ENCODE peak calls at places on chromosome 19, in seven cellular contexts. One of them, this sample, is unnamed.

GRCh38 chr19:40141546-40141945 is 49.7 kb upstream of the MAP3K10 start:
- DNase-seq in HEK293T: no peak
- DNase-seq in GM23248: no peak
- DNase-seq in EL: no peak
- DNase-seq in C1 segment of cervical spinal cord: no peak
- DNase-seq in BE2C: no peak
- DNase-seq in AG20443: no peak
- DNase-seq in this sample: no peak

GRCh38 chr19:1433119-1434039 is 4.8 kb upstream of the RPS15 start:
- DNase-seq in EL: no peak
- DNase-seq in C1 segment of cervical spinal cord: no peak
- DNase-seq in AG20443: no peak
- DNase-seq in BE2C: no peak
- DNase-seq in GM23248: no peak
- DNase-seq in HEK293T: no peak
- DNase-seq in this sample: no peak

GRCh38 chr19:43726736-43727592 is 11.1 kb downstream of the IRGC start:
- DNase-seq in GM23248: peak
- DNase-seq in BE2C: no peak
- DNase-seq in C1 segment of cervical spinal cord: no peak
- DNase-seq in HEK293T: no peak
- DNase-seq in EL: no peak
- DNase-seq in AG20443: peak
- DNase-seq in this sample: no peak

GRCh38 chr19:1130801-1131717 is 27.3 kb downstream of the GPX4 start:
- DNase-seq in HEK293T: no peak
- DNase-seq in AG20443: peak
- DNase-seq in EL: peak
- DNase-seq in C1 segment of cervical spinal cord: no peak
- DNase-seq in GM23248: peak
- DNase-seq in BE2C: no peak
- DNase-seq in this sample: no peak

GRCh38 chr19:14395710-14396338 is 14.6 kb downstream of the ADGRE5 start:
- DNase-seq in BE2C: no peak
- DNase-seq in EL: no peak
- DNase-seq in C1 segment of cervical spinal cord: no peak
- DNase-seq in HEK293T: no peak
- DNase-seq in GM23248: no peak
- DNase-seq in AG20443: peak
- DNase-seq in this sample: no peak

GRCh38 chr19:45047188-45047797 is 8.4 kb downstream of the CLASRP start:
- DNase-seq in HEK293T: no peak
- DNase-seq in C1 segment of cervical spinal cord: no peak
- DNase-seq in EL: no peak
- DNase-seq in AG20443: no peak
- DNase-seq in BE2C: no peak
- DNase-seq in GM23248: no peak
- DNase-seq in this sample: no peak

GRCh38 chr19:33241091-33241529 is 15.5 kb upstream of the SLC7A10 start:
- DNase-seq in C1 segment of cervical spinal cord: no peak
- DNase-seq in AG20443: no peak
- DNase-seq in EL: no peak
- DNase-seq in BE2C: no peak
- DNase-seq in HEK293T: no peak
- DNase-seq in GM23248: no peak
- DNase-seq in this sample: no peak

GRCh38 chr19:30340724-30341595 is 31.2 kb upstream of the ZNF536 start:
- DNase-seq in C1 segment of cervical spinal cord: no peak
- DNase-seq in HEK293T: no peak
- DNase-seq in AG20443: peak
- DNase-seq in GM23248: peak
- DNase-seq in EL: no peak
- DNase-seq in BE2C: peak
- DNase-seq in this sample: no peak

GRCh38 chr19:56839665-56840451 is 668 bp downstream of the PEG3 start:
- DNase-seq in HEK293T: no peak
- DNase-seq in C1 segment of cervical spinal cord: peak
- DNase-seq in AG20443: no peak
- DNase-seq in BE2C: peak
- DNase-seq in EL: no peak
- DNase-seq in GM23248: no peak
- DNase-seq in this sample: no peak

GRCh38 chr19:54190942-54191670 is at the start of gene TSEN34:
- DNase-seq in GM23248: peak
- DNase-seq in BE2C: peak
- DNase-seq in AG20443: peak
- DNase-seq in HEK293T: peak
- DNase-seq in EL: peak
- DNase-seq in C1 segment of cervical spinal cord: peak
- DNase-seq in this sample: no peak

GRCh38 chr19:43777163-43777700 is 3.5 kb downstream of the KCNN4 start:
- DNase-seq in GM23248: peak
- DNase-seq in HEK293T: no peak
- DNase-seq in EL: peak
- DNase-seq in AG20443: no peak
- DNase-seq in C1 segment of cervical spinal cord: no peak
- DNase-seq in BE2C: no peak
- DNase-seq in this sample: peak

GRCh38 chr19:14480695-14481069 is 5.5 kb upstream of the PTGER1 start:
- DNase-seq in BE2C: no peak
- DNase-seq in C1 segment of cervical spinal cord: no peak
- DNase-seq in HEK293T: no peak
- DNase-seq in AG20443: no peak
- DNase-seq in GM23248: peak
- DNase-seq in EL: peak
- DNase-seq in this sample: no peak

GRCh38 chr19:43526884-43527859 is at the start of gene ETHE1:
- DNase-seq in AG20443: peak
- DNase-seq in BE2C: peak
- DNase-seq in HEK293T: peak
- DNase-seq in C1 segment of cervical spinal cord: peak
- DNase-seq in GM23248: peak
- DNase-seq in EL: peak
- DNase-seq in this sample: peak

GRCh38 chr19:50008532-50008931 is 16.6 kb downstream of the VRK3 start:
- DNase-seq in EL: no peak
- DNase-seq in BE2C: peak
- DNase-seq in AG20443: no peak
- DNase-seq in C1 segment of cervical spinal cord: no peak
- DNase-seq in HEK293T: peak
- DNase-seq in GM23248: peak
- DNase-seq in this sample: no peak

GRCh38 chr19:51531349-51532315 is at the start of gene SIGLEC6:
- DNase-seq in HEK293T: no peak
- DNase-seq in GM23248: no peak
- DNase-seq in BE2C: no peak
- DNase-seq in AG20443: no peak
- DNase-seq in C1 segment of cervical spinal cord: no peak
- DNase-seq in EL: no peak
- DNase-seq in this sample: no peak

GRCh38 chr19:33391631-33392249 is 18.2 kb downstream of the CEBPG start:
- DNase-seq in AG20443: no peak
- DNase-seq in GM23248: no peak
- DNase-seq in EL: no peak
- DNase-seq in BE2C: peak
- DNase-seq in HEK293T: no peak
- DNase-seq in C1 segment of cervical spinal cord: no peak
- DNase-seq in this sample: no peak

GRCh38 chr19:38658462-38659306 is 11.2 kb downstream of the ACTN4 start:
- DNase-seq in AG20443: peak
- DNase-seq in EL: peak
- DNase-seq in BE2C: no peak
- DNase-seq in C1 segment of cervical spinal cord: no peak
- DNase-seq in HEK293T: no peak
- DNase-seq in GM23248: peak
- DNase-seq in this sample: peak

GRCh38 chr19:1657632-1658445 is 5.4 kb upstream of the TCF3 start:
- DNase-seq in GM23248: no peak
- DNase-seq in EL: no peak
- DNase-seq in C1 segment of cervical spinal cord: no peak
- DNase-seq in BE2C: no peak
- DNase-seq in AG20443: no peak
- DNase-seq in HEK293T: no peak
- DNase-seq in this sample: no peak

GRCh38 chr19:48928164-48929005 is 5.1 kb upstream of the DHDH start:
- DNase-seq in BE2C: no peak
- DNase-seq in HEK293T: no peak
- DNase-seq in AG20443: no peak
- DNase-seq in EL: no peak
- DNase-seq in GM23248: no peak
- DNase-seq in C1 segment of cervical spinal cord: no peak
- DNase-seq in this sample: no peak

GRCh38 chr19:4455742-4456565 is 1.6 kb downstream of the UBXN6 start:
- DNase-seq in C1 segment of cervical spinal cord: no peak
- DNase-seq in BE2C: peak
- DNase-seq in GM23248: peak
- DNase-seq in EL: peak
- DNase-seq in AG20443: peak
- DNase-seq in HEK293T: no peak
- DNase-seq in this sample: no peak

GRCh38 chr19:14517840-14518505 is at the start of gene DNAJB1:
- DNase-seq in C1 segment of cervical spinal cord: peak
- DNase-seq in HEK293T: peak
- DNase-seq in GM23248: peak
- DNase-seq in AG20443: peak
- DNase-seq in EL: peak
- DNase-seq in BE2C: peak
- DNase-seq in this sample: peak

GRCh38 chr19:45815501-45816216 is 551 bp upstream of the RSPH6A start:
- DNase-seq in C1 segment of cervical spinal cord: no peak
- DNase-seq in GM23248: no peak
- DNase-seq in HEK293T: no peak
- DNase-seq in BE2C: no peak
- DNase-seq in EL: no peak
- DNase-seq in AG20443: no peak
- DNase-seq in this sample: no peak

GRCh38 chr19:43504426-43505185 is at the start of gene PHLDB3:
- DNase-seq in EL: no peak
- DNase-seq in BE2C: peak
- DNase-seq in AG20443: no peak
- DNase-seq in C1 segment of cervical spinal cord: no peak
- DNase-seq in GM23248: peak
- DNase-seq in HEK293T: peak
- DNase-seq in this sample: no peak

GRCh38 chr19:54390942-54391577 is 24.2 kb upstream of the TTYH1 start:
- DNase-seq in AG20443: peak
- DNase-seq in EL: peak
- DNase-seq in GM23248: peak
- DNase-seq in HEK293T: peak
- DNase-seq in BE2C: peak
- DNase-seq in C1 segment of cervical spinal cord: peak
- DNase-seq in this sample: peak

GRCh38 chr19:14051980-14052379 is 9.9 kb downstream of the PALM3 start:
- DNase-seq in GM23248: no peak
- DNase-seq in C1 segment of cervical spinal cord: no peak
- DNase-seq in EL: no peak
- DNase-seq in AG20443: no peak
- DNase-seq in BE2C: no peak
- DNase-seq in HEK293T: no peak
- DNase-seq in this sample: no peak

GRCh38 chr19:58154287-58154678 is 3.7 kb upstream of the ZNF329 start:
- DNase-seq in GM23248: peak
- DNase-seq in HEK293T: no peak
- DNase-seq in AG20443: peak
- DNase-seq in BE2C: no peak
- DNase-seq in C1 segment of cervical spinal cord: no peak
- DNase-seq in EL: peak
- DNase-seq in this sample: no peak

GRCh38 chr19:46369817-46370216 is 22.9 kb downstream of the PPP5C start:
- DNase-seq in AG20443: no peak
- DNase-seq in BE2C: no peak
- DNase-seq in GM23248: no peak
- DNase-seq in EL: no peak
- DNase-seq in C1 segment of cervical spinal cord: no peak
- DNase-seq in HEK293T: no peak
- DNase-seq in this sample: no peak

GRCh38 chr19:51097796-51098195 is 10.4 kb downstream of the CTU1 start:
- DNase-seq in EL: no peak
- DNase-seq in C1 segment of cervical spinal cord: no peak
- DNase-seq in GM23248: no peak
- DNase-seq in BE2C: no peak
- DNase-seq in HEK293T: no peak
- DNase-seq in AG20443: no peak
- DNase-seq in this sample: no peak

GRCh38 chr19:17020380-17020779 is 6.2 kb downstream of the CPAMD8 start:
- DNase-seq in EL: no peak
- DNase-seq in BE2C: no peak
- DNase-seq in HEK293T: no peak
- DNase-seq in C1 segment of cervical spinal cord: peak
- DNase-seq in GM23248: no peak
- DNase-seq in AG20443: no peak
- DNase-seq in this sample: no peak

GRCh38 chr19:17079710-17080440 is 4.3 kb downstream of the MYO9B start:
- DNase-seq in GM23248: peak
- DNase-seq in C1 segment of cervical spinal cord: peak
- DNase-seq in BE2C: peak
- DNase-seq in HEK293T: peak
- DNase-seq in AG20443: peak
- DNase-seq in EL: peak
- DNase-seq in this sample: peak

GRCh38 chr19:35438527-35438926 is 9.5 kb upstream of the FFAR2 start:
- DNase-seq in HEK293T: no peak
- DNase-seq in BE2C: no peak
- DNase-seq in C1 segment of cervical spinal cord: no peak
- DNase-seq in GM23248: no peak
- DNase-seq in AG20443: no peak
- DNase-seq in EL: no peak
- DNase-seq in this sample: no peak

GRCh38 chr19:50882188-50882587 is 8.9 kb downstream of the KLK2 start:
- DNase-seq in EL: no peak
- DNase-seq in HEK293T: no peak
- DNase-seq in BE2C: no peak
- DNase-seq in C1 segment of cervical spinal cord: no peak
- DNase-seq in AG20443: no peak
- DNase-seq in GM23248: no peak
- DNase-seq in this sample: no peak

GRCh38 chr19:35641515-35642151 is at the start of gene ETV2:
- DNase-seq in HEK293T: no peak
- DNase-seq in BE2C: peak
- DNase-seq in AG20443: no peak
- DNase-seq in EL: peak
- DNase-seq in C1 segment of cervical spinal cord: no peak
- DNase-seq in GM23248: peak
- DNase-seq in this sample: no peak

GRCh38 chr19:53853707-53854106 is 14.0 kb upstream of the MYADM start:
- DNase-seq in HEK293T: no peak
- DNase-seq in EL: no peak
- DNase-seq in AG20443: no peak
- DNase-seq in C1 segment of cervical spinal cord: no peak
- DNase-seq in BE2C: no peak
- DNase-seq in GM23248: no peak
- DNase-seq in this sample: no peak

GRCh38 chr19:46732966-46733692 is 12.7 kb upstream of the FKRP start:
- DNase-seq in C1 segment of cervical spinal cord: no peak
- DNase-seq in EL: peak
- DNase-seq in BE2C: peak
- DNase-seq in GM23248: no peak
- DNase-seq in AG20443: no peak
- DNase-seq in HEK293T: no peak
- DNase-seq in this sample: no peak

GRCh38 chr19:50508850-50509190 is 2.2 kb downstream of the JOSD2 start:
- DNase-seq in AG20443: no peak
- DNase-seq in C1 segment of cervical spinal cord: no peak
- DNase-seq in GM23248: no peak
- DNase-seq in EL: no peak
- DNase-seq in HEK293T: no peak
- DNase-seq in BE2C: no peak
- DNase-seq in this sample: no peak

GRCh38 chr19:13153627-13154240 is 3.5 kb downstream of the IER2 start:
- DNase-seq in AG20443: peak
- DNase-seq in GM23248: peak
- DNase-seq in HEK293T: no peak
- DNase-seq in BE2C: peak
- DNase-seq in EL: peak
- DNase-seq in C1 segment of cervical spinal cord: no peak
- DNase-seq in this sample: no peak